ENCODE peak calls at places on chromosomes 4 and X, in nine cellular contexts. L is PC-3, R is hepatocyte, C is SK-N-SH, P is GM23338, X is GM23248, A is neural progenitor cell, J is MM.1S, W is HCT116. O is an unnamed sample.

GRCh38 chr4:135240796-135241195 is 1039.2 kb upstream of the PABPC4L start:
- DNase-seq in L (no peak), R (peak; percentile 6), C (no peak), P (no peak), X (no peak), A (no peak), J (no peak), W (no peak), O (no peak)

GRCh38 chr4:8410066-8410600 is 30.4 kb downstream of the ACOX3 start:
- DNase-seq in L (no peak), R (no peak), C (no peak), P (no peak), X (peak; percentile 17), A (no peak), J (no peak), W (no peak), O (no peak)

GRCh38 chrX:49037883-49038475 is 5.2 kb downstream of the TFE3 start:
- DNase-seq in L (peak; percentile 28), R (no peak), C (no peak), P (no peak), X (peak; percentile 62), A (no peak), J (no peak), W (no peak), O (no peak)

GRCh38 chr4:7466904-7467303 is 32.2 kb upstream of the PSAPL1 start:
- DNase-seq in L (no peak), R (no peak), C (no peak), P (no peak), X (no peak), A (no peak), J (no peak), W (no peak), O (no peak)

GRCh38 chrX:4830880-4831557 is 1117.6 kb upstream of the PRKX start:
- DNase-seq in L (peak; percentile 91), R (peak; percentile 66), C (no peak), P (no peak), X (no peak), A (no peak), J (no peak), W (no peak), O (no peak)

GRCh38 chr4:68748181-68748981 is 67.4 kb upstream of the UGT2B10 start:
- DNase-seq in L (peak; percentile 98), R (peak; percentile 13), C (no peak), P (no peak), X (no peak), A (no peak), J (no peak), W (peak; percentile 31), O (no peak)

GRCh38 chr4:174324725-174325124 is 41.0 kb downstream of the CEP44 start:
- DNase-seq in L (peak; percentile 14), R (no peak), C (no peak), P (no peak), X (peak; percentile 54), A (no peak), J (no peak), W (no peak), O (no peak)

GRCh38 chr4:6463311-6464289 is 8.8 kb downstream of the PPP2R2C start:
- DNase-seq in L (no peak), R (no peak), C (no peak), P (no peak), X (no peak), A (peak; percentile 28), J (no peak), W (no peak), O (no peak)

GRCh38 chr4:139278450-139278849 is 1.6 kb downstream of the MGARP start:
- DNase-seq in L (no peak), R (no peak), C (no peak), P (no peak), X (no peak), A (no peak), J (no peak), W (no peak), O (no peak)

GRCh38 chr4:88147799-88148217 is 10.6 kb downstream of the ABCG2 start:
- DNase-seq in L (peak; percentile 31), R (peak; percentile 55), C (no peak), P (peak; percentile 30), X (no peak), A (no peak), J (no peak), W (no peak), O (no peak)

GRCh38 chr4:121656269-121656641 is 40.5 kb downstream of the ANXA5 start:
- DNase-seq in L (peak; percentile 62), R (peak; percentile 77), C (peak; percentile 33), P (peak; percentile 60), X (peak; percentile 69), A (peak; percentile 72), J (peak; percentile 46), W (peak; percentile 65), O (peak; percentile 47)

GRCh38 chr4:177080388-177080787 is 229.3 kb upstream of the NEIL3 start:
- DNase-seq in L (no peak), R (no peak), C (no peak), P (no peak), X (no peak), A (no peak), J (peak; percentile 43), W (no peak), O (no peak)
- H2AFZ ChIP-seq in L (no peak overlapping the region), R (no peak overlapping the region), C (no peak overlapping the region), P (no peak overlapping the region), X (no peak overlapping the region), A (no peak overlapping the region), J (no peak overlapping the region), W (no peak overlapping the region), O (no peak overlapping the region)

DNA sequence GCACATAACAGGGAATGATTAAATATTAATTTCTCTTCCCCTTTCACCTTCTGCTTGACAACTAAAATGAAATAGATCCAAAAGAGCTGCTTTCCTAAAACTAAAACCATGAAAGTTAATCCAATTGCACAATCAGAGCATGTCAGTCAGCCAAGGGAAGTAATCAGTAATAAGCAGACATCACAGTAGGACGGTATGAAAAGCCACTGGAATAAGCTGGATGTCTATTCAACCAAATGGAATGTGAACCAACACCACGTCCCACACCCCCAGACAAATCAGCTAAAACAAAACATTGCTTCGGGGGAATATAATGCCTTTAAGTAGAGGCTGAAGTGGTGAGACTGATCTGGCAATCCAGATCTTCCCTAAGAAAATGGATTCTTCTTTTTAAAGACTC is 859.4 kb upstream of the FTHL17 start:
- DNase-seq in L (no peak), R (no peak), C (no peak), P (no peak), X (peak; percentile 0), A (peak; percentile 6), J (no peak), W (no peak), O (no peak)
- TF ChIP-seq EZH2phosphoT487 in L (no peak), R (no peak), C (no peak), P (no peak), X (no peak), A (no peak), J (no peak), W (no peak), O (no peak)

DNA sequence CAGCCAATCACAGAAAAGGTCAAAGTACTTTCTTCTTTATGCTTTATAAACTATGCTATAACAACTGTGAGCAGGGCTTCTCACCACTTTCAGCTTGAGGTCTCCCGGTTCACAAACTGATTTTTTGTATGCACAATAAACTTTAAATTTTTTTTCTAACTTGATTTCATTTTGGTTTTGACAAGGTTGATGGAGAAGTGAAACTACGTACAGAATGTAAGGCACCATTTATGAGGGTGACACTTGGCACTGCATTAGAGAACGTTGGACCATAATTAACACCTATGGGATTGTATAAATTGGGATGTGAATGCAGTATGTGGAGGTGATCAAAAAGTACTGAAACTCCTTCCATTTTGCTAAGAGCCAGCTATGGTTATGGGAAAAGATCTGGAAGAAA is 857.9 kb upstream of the HTR2C start:
- DNase-seq in L (no peak), R (no peak), C (no peak), P (no peak), X (no peak), A (no peak), J (no peak), W (no peak), O (no peak)
- H2AFZ ChIP-seq in L (no peak overlapping the region), R (no peak overlapping the region), C (no peak overlapping the region), P (no peak overlapping the region), X (no peak overlapping the region), A (no peak overlapping the region), J (no peak overlapping the region), W (no peak overlapping the region), O (no peak overlapping the region)

DNA sequence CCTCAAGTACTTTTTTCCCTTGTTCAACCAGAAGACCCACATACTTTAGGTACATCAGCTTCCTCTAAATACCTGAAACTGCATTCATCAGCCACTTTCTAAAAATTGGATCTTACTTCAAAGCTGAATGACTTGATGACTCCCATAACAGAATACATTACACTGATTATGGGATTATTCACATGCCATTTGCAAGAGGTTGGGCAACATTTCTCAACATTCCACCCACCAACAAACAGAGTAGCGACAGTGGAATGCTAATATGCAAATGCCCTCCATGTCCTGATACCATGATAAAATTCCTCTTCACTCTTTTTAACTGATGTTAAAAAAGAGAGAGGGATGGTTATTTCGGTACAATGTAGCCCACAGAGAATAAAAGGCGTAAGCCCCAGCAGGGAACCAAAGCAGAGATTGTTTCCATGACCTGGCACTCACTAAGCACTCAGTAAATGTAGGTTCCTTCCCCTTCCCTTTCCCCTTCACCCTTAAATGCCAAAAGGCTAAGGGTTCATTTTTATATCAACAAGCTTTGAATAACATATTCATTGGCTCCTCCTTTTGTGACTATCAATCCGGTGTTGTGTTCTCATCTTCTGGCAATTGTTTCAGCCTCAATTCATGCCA is 317.3 kb downstream of the DHX15 start:
- DNase-seq in L (no peak), R (no peak), C (no peak), P (peak; percentile 21), X (peak; percentile 81), A (no peak), J (no peak), W (no peak), O (no peak)
- TF ChIP-seq EZH2phosphoT487 in L (no peak), R (no peak), C (no peak), P (no peak), X (peak; percentile 98), A (no peak), J (no peak), W (no peak), O (no peak)

GRCh38 chr4:124179521-124180186 is 532.9 kb downstream of the ANKRD50 start:
- DNase-seq in L (no peak), R (no peak), C (no peak), P (no peak), X (no peak), A (no peak), J (no peak), W (no peak), O (no peak)
- H2AFZ ChIP-seq in L (no peak overlapping the region), R (no peak overlapping the region), C (peak overlapping the region; percentile 14), P (no peak overlapping the region), X (no peak overlapping the region), A (no peak overlapping the region), J (no peak overlapping the region), W (no peak overlapping the region), O (no peak overlapping the region)

O was measured in OCI-LY7.